ENCODE peak calls at places on chromosomes 11 and 22, in four cellular contexts. One of them, this sample, is unnamed.
A peak's percentile ranks its signal among the peaks of the same experiment; 100 is the strongest.

GRCh38 chr11:71129624-71130023 is 122.8 kb downstream of the SHANK2 start:
- DNase-seq in amygdala: no peak
- DNase-seq in AG08396: peak; percentile 43
- DNase-seq in fibroblast of pulmonary artery: no peak
- DNase-seq in this sample: peak; percentile 56

GRCh38 chr22:49825944-49826602 is 1.6 kb downstream of the BRD1 start:
- DNase-seq in amygdala: no peak
- DNase-seq in AG08396: peak; percentile 57
- DNase-seq in fibroblast of pulmonary artery: peak; percentile 22
- DNase-seq in this sample: peak; percentile 37

GRCh38 chr22:33519140-33519973 is 400.9 kb downstream of the LARGE1 start:
- DNase-seq in amygdala: no peak
- DNase-seq in AG08396: peak; percentile 57
- DNase-seq in fibroblast of pulmonary artery: peak; percentile 65
- DNase-seq in this sample: peak; percentile 46

GRCh38 chr11:126874276-126874675 is 126.3 kb downstream of the KIRREL3 start:
- DNase-seq in amygdala: no peak
- DNase-seq in AG08396: peak; percentile 25
- DNase-seq in fibroblast of pulmonary artery: no peak
- DNase-seq in this sample: peak; percentile 31

GRCh38 chr11:86209806-86210657 is 34.5 kb upstream of the EED start:
- DNase-seq in amygdala: no peak
- DNase-seq in AG08396: no peak
- DNase-seq in fibroblast of pulmonary artery: no peak
- DNase-seq in this sample: no peak

GRCh38 chr11:44269369-44270351 is 40.3 kb downstream of the ALX4 start:
- DNase-seq in amygdala: no peak
- DNase-seq in AG08396: no peak
- DNase-seq in fibroblast of pulmonary artery: peak; percentile 65
- DNase-seq in this sample: peak; percentile 58

GRCh38 chr11:20003357-20003756 is 156.9 kb downstream of the DBX1 start:
- DNase-seq in amygdala: no peak
- DNase-seq in AG08396: no peak
- DNase-seq in fibroblast of pulmonary artery: no peak
- DNase-seq in this sample: no peak

GRCh38 chr22:30240541-30241417 is 5.8 kb downstream of the LIF start:
- DNase-seq in amygdala: no peak
- DNase-seq in AG08396: no peak
- DNase-seq in fibroblast of pulmonary artery: no peak
- DNase-seq in this sample: no peak

GRCh38 chr22:49365191-49365837 is 462.4 kb downstream of the BRD1 start:
- DNase-seq in amygdala: no peak
- DNase-seq in AG08396: no peak
- DNase-seq in fibroblast of pulmonary artery: no peak
- DNase-seq in this sample: no peak

GRCh38 chr11:102940714-102941588 is 14.6 kb downstream of the MMP13 start:
- DNase-seq in amygdala: no peak
- DNase-seq in AG08396: peak; percentile 52
- DNase-seq in fibroblast of pulmonary artery: peak; percentile 78
- DNase-seq in this sample: peak; percentile 76

GRCh38 chr11:100905684-100906083 is 218.6 kb downstream of the ARHGAP42 start:
- DNase-seq in amygdala: no peak
- DNase-seq in AG08396: no peak
- DNase-seq in fibroblast of pulmonary artery: no peak
- DNase-seq in this sample: no peak

GRCh38 chr11:95494167-95494566 is 263.2 kb upstream of the SESN3 start:
- DNase-seq in amygdala: no peak
- DNase-seq in AG08396: no peak
- DNase-seq in fibroblast of pulmonary artery: no peak
- DNase-seq in this sample: no peak

This sample was measured in astrocyte of the spinal cord.